ENCODE peak calls at places on chromosomes 6 and 20, in eight cellular contexts. One of them, this sample, is unnamed.

GRCh38 chr6:96604420-96604819 is 41.5 kb downstream of the FHL5 start:
- DNase-seq in GM20000: no peak
- DNase-seq in right cardiac atrium: no peak
- DNase-seq in KG1: no peak
- DNase-seq in GM04504: no peak
- DNase-seq in omental fat pad: no peak
- DNase-seq in EL: no peak
- DNase-seq in NCI-H524: no peak
- DNase-seq in this sample: no peak

GRCh38 chr20:44028868-44029847 is 114.5 kb downstream of the TOX2 start:
- DNase-seq in GM20000: peak
- DNase-seq in right cardiac atrium: no peak
- DNase-seq in KG1: no peak
- DNase-seq in GM04504: no peak
- DNase-seq in omental fat pad: no peak
- DNase-seq in EL: no peak
- DNase-seq in NCI-H524: no peak
- DNase-seq in this sample: no peak

GRCh38 chr6:47242483-47243386 is 67.0 kb downstream of the TNFRSF21 start:
- DNase-seq in GM20000: peak
- DNase-seq in right cardiac atrium: peak
- DNase-seq in KG1: peak
- DNase-seq in GM04504: peak
- DNase-seq in omental fat pad: peak
- DNase-seq in EL: peak
- DNase-seq in NCI-H524: peak
- DNase-seq in this sample: peak

GRCh38 chr6:38524436-38525145 is 115.1 kb downstream of the BTBD9 start:
- DNase-seq in GM20000: no peak
- DNase-seq in right cardiac atrium: no peak
- DNase-seq in KG1: no peak
- DNase-seq in GM04504: no peak
- DNase-seq in omental fat pad: no peak
- DNase-seq in EL: peak
- DNase-seq in NCI-H524: no peak
- DNase-seq in this sample: no peak

GRCh38 chr6:79895382-79896100 is 51.8 kb downstream of the ELOVL4 start:
- DNase-seq in GM20000: no peak
- DNase-seq in right cardiac atrium: no peak
- DNase-seq in KG1: no peak
- DNase-seq in GM04504: no peak
- DNase-seq in omental fat pad: no peak
- DNase-seq in EL: no peak
- DNase-seq in NCI-H524: no peak
- DNase-seq in this sample: no peak

GRCh38 chr6:168078199-168078942 is 641 bp downstream of the FRMD1 start:
- DNase-seq in GM20000: no peak
- DNase-seq in right cardiac atrium: no peak
- DNase-seq in KG1: no peak
- DNase-seq in GM04504: no peak
- DNase-seq in omental fat pad: no peak
- DNase-seq in EL: no peak
- DNase-seq in NCI-H524: no peak
- DNase-seq in this sample: no peak

GRCh38 chr6:170177383-170178265 is 113.3 kb downstream of the DLL1 start:
- DNase-seq in GM20000: no peak
- DNase-seq in right cardiac atrium: peak
- DNase-seq in KG1: no peak
- DNase-seq in GM04504: no peak
- DNase-seq in omental fat pad: no peak
- DNase-seq in EL: no peak
- DNase-seq in NCI-H524: no peak
- DNase-seq in this sample: no peak

GRCh38 chr6:16827627-16828026 is 66.4 kb upstream of the ATXN1 start:
- DNase-seq in GM20000: no peak
- DNase-seq in right cardiac atrium: no peak
- DNase-seq in KG1: no peak
- DNase-seq in GM04504: no peak
- DNase-seq in omental fat pad: no peak
- DNase-seq in EL: no peak
- DNase-seq in NCI-H524: no peak
- DNase-seq in this sample: no peak

GRCh38 chr6:30790734-30791383 is 46.5 kb upstream of the IER3 start:
- DNase-seq in GM20000: no peak
- DNase-seq in right cardiac atrium: no peak
- DNase-seq in KG1: no peak
- DNase-seq in GM04504: no peak
- DNase-seq in omental fat pad: no peak
- DNase-seq in EL: no peak
- DNase-seq in NCI-H524: no peak
- DNase-seq in this sample: no peak

GRCh38 chr6:6483168-6483567 is 105.4 kb upstream of the LY86 start:
- DNase-seq in GM20000: no peak
- DNase-seq in right cardiac atrium: no peak
- DNase-seq in KG1: no peak
- DNase-seq in GM04504: no peak
- DNase-seq in omental fat pad: no peak
- DNase-seq in EL: no peak
- DNase-seq in NCI-H524: no peak
- DNase-seq in this sample: no peak

GRCh38 chr6:9581155-9581554 is 833.7 kb downstream of the TFAP2A start:
- DNase-seq in GM20000: no peak
- DNase-seq in right cardiac atrium: no peak
- DNase-seq in KG1: no peak
- DNase-seq in GM04504: no peak
- DNase-seq in omental fat pad: no peak
- DNase-seq in EL: no peak
- DNase-seq in NCI-H524: no peak
- DNase-seq in this sample: no peak

GRCh38 chr6:17367868-17368267 is 25.5 kb upstream of the CAP2 start:
- DNase-seq in GM20000: no peak
- DNase-seq in right cardiac atrium: no peak
- DNase-seq in KG1: no peak
- DNase-seq in GM04504: no peak
- DNase-seq in omental fat pad: no peak
- DNase-seq in EL: no peak
- DNase-seq in NCI-H524: no peak
- DNase-seq in this sample: no peak

GRCh38 chr6:28360961-28361360 is 11.2 kb downstream of the ZKSCAN3 start:
- DNase-seq in GM20000: no peak
- DNase-seq in right cardiac atrium: no peak
- DNase-seq in KG1: no peak
- DNase-seq in GM04504: no peak
- DNase-seq in omental fat pad: no peak
- DNase-seq in EL: no peak
- DNase-seq in NCI-H524: no peak
- DNase-seq in this sample: no peak

GRCh38 chr6:138563650-138564049 is 64.4 kb upstream of the NHSL1 start:
- DNase-seq in GM20000: no peak
- DNase-seq in right cardiac atrium: no peak
- DNase-seq in KG1: no peak
- DNase-seq in GM04504: no peak
- DNase-seq in omental fat pad: no peak
- DNase-seq in EL: no peak
- DNase-seq in NCI-H524: no peak
- DNase-seq in this sample: no peak

GRCh38 chr6:53752856-53753255 is 41.9 kb upstream of the LRRC1 start:
- DNase-seq in GM20000: no peak
- DNase-seq in right cardiac atrium: no peak
- DNase-seq in KG1: no peak
- DNase-seq in GM04504: no peak
- DNase-seq in omental fat pad: no peak
- DNase-seq in EL: peak
- DNase-seq in NCI-H524: no peak
- DNase-seq in this sample: peak

GRCh38 chr20:43541214-43541613 is 17.6 kb upstream of the SGK2 start:
- DNase-seq in GM20000: no peak
- DNase-seq in right cardiac atrium: no peak
- DNase-seq in KG1: no peak
- DNase-seq in GM04504: peak
- DNase-seq in omental fat pad: no peak
- DNase-seq in EL: peak
- DNase-seq in NCI-H524: no peak
- DNase-seq in this sample: peak

GRCh38 chr6:41072836-41073202 is at the start of gene NFYA:
- DNase-seq in GM20000: peak
- DNase-seq in right cardiac atrium: peak
- DNase-seq in KG1: peak
- DNase-seq in GM04504: no peak
- DNase-seq in omental fat pad: no peak
- DNase-seq in EL: no peak
- DNase-seq in NCI-H524: no peak
- DNase-seq in this sample: no peak

GRCh38 chr6:5152417-5152816 is 67.3 kb downstream of the PPP1R3G start:
- DNase-seq in GM20000: no peak
- DNase-seq in right cardiac atrium: no peak
- DNase-seq in KG1: no peak
- DNase-seq in GM04504: no peak
- DNase-seq in omental fat pad: no peak
- DNase-seq in EL: no peak
- DNase-seq in NCI-H524: no peak
- DNase-seq in this sample: no peak

This sample was measured in HFFc6.